ENCODE peak calls at places on chromosome 12, in five cellular contexts. One of them, this sample, is unnamed.

GRCh38 chr12:100826323-100826722 is 31.7 kb downstream of the ANO4 start:
- DNase-seq in WERI-Rb-1: no peak
- DNase-seq in A549: peak; percentile 8
- DNase-seq in choroid plexus epithelial cell: peak; percentile 65
- DNase-seq in thoracic aorta: no peak
- DNase-seq in this sample: peak; percentile 73

GRCh38 chr12:4140607-4141301 is 132.8 kb upstream of the CCND2 start:
- DNase-seq in choroid plexus epithelial cell: no peak
- DNase-seq in thoracic aorta: no peak
- DNase-seq in A549: no peak
- DNase-seq in WERI-Rb-1: no peak
- DNase-seq in this sample: no peak

GRCh38 chr12:16389594-16389993 is 42.1 kb downstream of the MGST1 start:
- DNase-seq in A549: no peak
- DNase-seq in WERI-Rb-1: no peak
- DNase-seq in thoracic aorta: no peak
- DNase-seq in choroid plexus epithelial cell: peak; percentile 85
- DNase-seq in this sample: peak; percentile 62

GRCh38 chr12:131832393-131833231 is 4.4 kb downstream of the MMP17 start:
- DNase-seq in A549: peak; percentile 84
- DNase-seq in WERI-Rb-1: peak; percentile 87
- DNase-seq in thoracic aorta: no peak
- DNase-seq in choroid plexus epithelial cell: peak; percentile 50
- DNase-seq in this sample: peak; percentile 66

GRCh38 chr12:116161588-116161987 is 115.9 kb downstream of the MED13L start:
- DNase-seq in WERI-Rb-1: no peak
- DNase-seq in thoracic aorta: no peak
- DNase-seq in A549: no peak
- DNase-seq in choroid plexus epithelial cell: peak; percentile 81
- DNase-seq in this sample: peak; percentile 59

GRCh38 chr12:82942963-82943362 is 256.3 kb downstream of the TMTC2 start:
- DNase-seq in WERI-Rb-1: peak; percentile 25
- DNase-seq in A549: no peak
- DNase-seq in thoracic aorta: no peak
- DNase-seq in choroid plexus epithelial cell: peak; percentile 52
- DNase-seq in this sample: peak; percentile 7

GRCh38 chr12:78651755-78652154 is 212.8 kb upstream of the SYT1 start:
- DNase-seq in WERI-Rb-1: no peak
- DNase-seq in thoracic aorta: no peak
- DNase-seq in choroid plexus epithelial cell: no peak
- DNase-seq in A549: no peak
- DNase-seq in this sample: no peak

GRCh38 chr12:118055144-118055557 is 5.8 kb downstream of the WSB2 start:
- DNase-seq in thoracic aorta: no peak
- DNase-seq in WERI-Rb-1: peak; percentile 70
- DNase-seq in A549: peak; percentile 39
- DNase-seq in choroid plexus epithelial cell: peak; percentile 50
- DNase-seq in this sample: peak; percentile 48

GRCh38 chr12:56461235-56462159 is 6.9 kb upstream of the SPRYD4 start:
- DNase-seq in thoracic aorta: no peak
- DNase-seq in A549: peak; percentile 34
- DNase-seq in choroid plexus epithelial cell: peak; percentile 57
- DNase-seq in WERI-Rb-1: no peak
- DNase-seq in this sample: peak; percentile 18

GRCh38 chr12:124411291-124411878 is 116.5 kb downstream of the RFLNA start:
- DNase-seq in choroid plexus epithelial cell: peak; percentile 83
- DNase-seq in thoracic aorta: no peak
- DNase-seq in A549: no peak
- DNase-seq in WERI-Rb-1: peak; percentile 44
- DNase-seq in this sample: peak; percentile 94

GRCh38 chr12:3236345-3237153 is 159.4 kb downstream of the TSPAN9 start:
- DNase-seq in choroid plexus epithelial cell: peak; percentile 79
- DNase-seq in thoracic aorta: no peak
- DNase-seq in A549: peak; percentile 40
- DNase-seq in WERI-Rb-1: peak; percentile 57
- DNase-seq in this sample: peak; percentile 57

GRCh38 chr12:131444220-131445164 is 266.4 kb upstream of the SFSWAP start:
- DNase-seq in thoracic aorta: no peak
- DNase-seq in WERI-Rb-1: no peak
- DNase-seq in choroid plexus epithelial cell: no peak
- DNase-seq in A549: no peak
- DNase-seq in this sample: no peak

GRCh38 chr12:117388865-117389508 is 27.6 kb upstream of the NOS1 start:
- DNase-seq in WERI-Rb-1: no peak
- DNase-seq in A549: no peak
- DNase-seq in choroid plexus epithelial cell: no peak
- DNase-seq in thoracic aorta: no peak
- DNase-seq in this sample: no peak

GRCh38 chr12:41188841-41189394 is 798 bp downstream of the PDZRN4 start:
- DNase-seq in A549: no peak
- DNase-seq in WERI-Rb-1: no peak
- DNase-seq in choroid plexus epithelial cell: no peak
- DNase-seq in thoracic aorta: no peak
- DNase-seq in this sample: no peak

DNA sequence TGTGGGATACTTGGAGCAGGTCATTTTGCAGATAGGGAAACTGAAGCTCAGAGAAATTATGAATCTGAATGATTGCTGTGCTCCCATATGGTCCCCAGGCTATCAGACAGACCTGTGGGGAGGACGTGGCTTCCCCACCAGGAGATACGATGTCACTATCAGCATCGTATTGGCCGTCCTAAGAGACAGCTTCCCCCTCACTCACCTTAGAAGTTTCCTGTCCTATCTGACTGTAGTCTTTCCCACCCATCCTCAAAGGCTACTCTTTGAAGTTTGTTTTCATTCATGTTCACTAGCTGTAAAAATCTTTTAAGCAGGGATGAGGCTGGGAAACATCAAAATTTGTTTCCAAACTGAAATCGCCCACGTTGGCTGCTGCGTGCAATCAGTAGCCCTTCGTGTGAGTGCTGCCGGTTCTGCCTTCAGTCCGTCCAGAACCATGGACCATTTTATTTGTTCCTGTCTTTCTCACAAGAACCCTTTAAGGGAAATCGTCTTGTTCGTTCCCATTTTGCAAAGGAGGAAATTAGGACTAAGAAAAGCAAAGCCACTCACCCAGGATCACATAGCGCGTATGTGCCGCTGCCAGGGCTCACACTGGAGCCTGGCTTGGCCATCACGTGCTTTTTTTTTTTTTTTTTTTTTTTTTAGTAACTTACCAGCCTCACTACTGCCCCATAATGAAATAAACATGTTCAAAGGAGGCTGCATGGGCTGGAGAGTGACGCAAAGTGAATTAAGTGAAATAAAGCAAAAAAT is 1.0 kb upstream of the KDM2B start:
- DNase-seq in A549: no peak
- DNase-seq in thoracic aorta: no peak
- DNase-seq in choroid plexus epithelial cell: peak; percentile 26
- DNase-seq in WERI-Rb-1: no peak
- DNase-seq in this sample: peak; percentile 44
- TF ChIP-seq CTCF in A549: no peak
- TF ChIP-seq CTCF in thoracic aorta: no peak
- TF ChIP-seq CTCF in choroid plexus epithelial cell: no peak
- TF ChIP-seq CTCF in WERI-Rb-1: no peak
- TF ChIP-seq CTCF in this sample: no peak

DNA sequence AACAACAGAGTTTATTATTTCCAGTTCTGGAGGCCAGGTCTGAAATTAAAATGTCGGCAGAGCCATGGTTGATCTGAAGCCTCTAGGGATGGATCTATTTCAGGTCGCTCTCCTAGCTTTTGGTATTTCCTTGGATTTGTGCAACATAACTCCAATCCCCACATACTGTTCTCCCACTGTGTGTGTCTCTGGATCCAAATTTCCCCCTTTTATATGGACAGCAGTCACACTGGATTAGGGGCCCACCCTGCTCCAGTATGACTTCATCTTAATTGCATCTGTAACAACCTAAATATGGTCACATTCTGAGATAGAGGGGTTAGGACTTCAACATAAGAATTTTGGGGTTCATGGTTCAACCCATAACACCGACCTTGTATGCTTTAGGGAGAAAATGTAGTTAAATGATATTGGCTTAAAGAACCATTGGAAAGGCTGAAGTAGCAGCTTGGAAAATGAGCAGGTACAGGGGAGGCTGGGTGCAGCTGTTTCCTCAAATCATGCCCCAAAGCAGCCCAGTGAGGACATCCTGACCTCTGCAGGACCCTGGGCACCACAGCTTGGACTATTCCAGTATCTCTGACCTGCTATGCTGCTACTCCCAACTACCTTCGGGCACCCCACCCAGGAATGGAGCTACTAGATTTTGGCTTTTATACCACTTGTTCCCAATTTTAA is 13.9 kb upstream of the MDM2 start:
- DNase-seq in choroid plexus epithelial cell: no peak
- DNase-seq in WERI-Rb-1: no peak
- DNase-seq in A549: no peak
- DNase-seq in thoracic aorta: no peak
- DNase-seq in this sample: no peak
- H3K4me3 ChIP-seq in choroid plexus epithelial cell: no peak overlapping the region
- H3K4me3 ChIP-seq in WERI-Rb-1: no peak overlapping the region
- H3K4me3 ChIP-seq in A549: no peak overlapping the region
- H3K4me3 ChIP-seq in thoracic aorta: no peak overlapping the region
- H3K4me3 ChIP-seq in this sample: no peak overlapping the region

DNA sequence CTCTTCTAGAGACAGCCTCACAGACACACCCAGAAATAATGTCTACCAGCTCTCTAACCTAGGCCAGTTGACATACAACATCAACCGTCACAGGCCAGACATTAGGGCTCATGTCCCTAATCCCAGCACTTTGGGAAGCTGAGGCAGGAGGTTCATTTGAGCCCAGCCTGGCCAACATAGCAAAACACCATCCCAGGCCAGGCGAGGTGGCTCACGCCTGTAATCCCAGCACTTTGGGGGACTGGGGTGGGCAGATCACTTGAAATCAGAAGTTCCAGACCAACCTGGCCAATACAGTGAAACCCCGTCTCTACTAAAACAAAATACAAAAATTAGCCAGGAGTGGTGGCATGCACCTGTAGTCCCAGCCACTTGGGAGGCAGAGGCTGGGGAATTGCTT is 34.7 kb upstream of the ZNF740 start:
- DNase-seq in A549: no peak
- DNase-seq in choroid plexus epithelial cell: no peak
- DNase-seq in WERI-Rb-1: no peak
- DNase-seq in thoracic aorta: no peak
- DNase-seq in this sample: no peak
- TF ChIP-seq CTCF in A549: no peak
- TF ChIP-seq CTCF in choroid plexus epithelial cell: no peak
- TF ChIP-seq CTCF in WERI-Rb-1: no peak
- TF ChIP-seq CTCF in thoracic aorta: no peak
- TF ChIP-seq CTCF in this sample: no peak

DNA sequence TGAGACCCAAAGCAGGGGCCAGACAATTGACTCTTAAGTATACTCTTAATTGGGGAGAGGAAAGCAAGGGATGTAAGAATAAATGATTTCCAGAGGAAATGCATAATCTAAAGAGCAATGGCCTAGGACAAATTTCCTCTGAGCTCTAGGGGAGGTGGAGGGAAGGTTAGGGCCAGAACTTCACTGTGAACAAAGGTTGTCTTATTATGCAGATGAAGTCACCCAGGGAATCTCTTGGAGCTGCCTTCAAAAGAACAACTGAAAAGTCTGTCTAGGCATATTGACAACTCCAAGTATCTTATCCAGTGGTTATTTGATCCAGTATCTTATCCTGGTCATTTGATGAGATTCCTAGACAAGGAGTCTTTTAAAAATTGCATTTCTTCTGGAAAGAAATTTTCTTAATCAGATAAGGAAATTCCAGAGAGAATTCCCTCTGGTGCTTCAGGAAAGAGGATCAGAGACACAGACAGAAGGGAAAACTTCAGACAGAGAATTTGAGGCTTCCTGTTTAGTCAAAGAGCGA is 16.5 kb upstream of the SMIM10L1 start:
- DNase-seq in WERI-Rb-1: no peak
- DNase-seq in thoracic aorta: no peak
- DNase-seq in A549: no peak
- DNase-seq in choroid plexus epithelial cell: no peak
- DNase-seq in this sample: no peak
- H3K4me3 ChIP-seq in WERI-Rb-1: no peak overlapping the region
- H3K4me3 ChIP-seq in thoracic aorta: no peak overlapping the region
- H3K4me3 ChIP-seq in A549: no peak overlapping the region
- H3K4me3 ChIP-seq in choroid plexus epithelial cell: no peak overlapping the region
- H3K4me3 ChIP-seq in this sample: no peak overlapping the region

GRCh38 chr12:52542785-52543318 is 10.1 kb downstream of the KRT71 start:
- DNase-seq in A549: no peak
- DNase-seq in thoracic aorta: no peak
- DNase-seq in WERI-Rb-1: no peak
- DNase-seq in choroid plexus epithelial cell: no peak
- DNase-seq in this sample: no peak

GRCh38 chr12:52541709-52542108 is 11.2 kb downstream of the KRT71 start:
- DNase-seq in thoracic aorta: no peak
- DNase-seq in A549: no peak
- DNase-seq in choroid plexus epithelial cell: no peak
- DNase-seq in WERI-Rb-1: no peak
- DNase-seq in this sample: no peak

GRCh38 chr12:52540531-52540930 is 12.4 kb downstream of the KRT71 start:
- DNase-seq in choroid plexus epithelial cell: no peak
- DNase-seq in A549: no peak
- DNase-seq in thoracic aorta: no peak
- DNase-seq in WERI-Rb-1: no peak
- DNase-seq in this sample: no peak

GRCh38 chr12:52543985-52544888 is 8.7 kb downstream of the KRT71 start:
- DNase-seq in choroid plexus epithelial cell: no peak
- DNase-seq in A549: peak; percentile 21
- DNase-seq in thoracic aorta: no peak
- DNase-seq in WERI-Rb-1: peak; percentile 9
- DNase-seq in this sample: no peak

GRCh38 chr12:52542157-52542556 is 10.8 kb downstream of the KRT71 start:
- DNase-seq in choroid plexus epithelial cell: no peak
- DNase-seq in WERI-Rb-1: no peak
- DNase-seq in thoracic aorta: no peak
- DNase-seq in A549: no peak
- DNase-seq in this sample: no peak
- TF ChIP-seq CTCF in choroid plexus epithelial cell: no peak
- TF ChIP-seq CTCF in WERI-Rb-1: no peak
- TF ChIP-seq CTCF in thoracic aorta: no peak
- TF ChIP-seq CTCF in A549: no peak
- TF ChIP-seq CTCF in this sample: no peak